ENCODE peak calls at places on chromosomes 11 and 22, in four cellular contexts. One of them, this sample, is unnamed.
A peak's percentile ranks its signal among the peaks of the same experiment; 100 is the strongest.

GRCh38 chr11:58498464-58498863 is 9.4 kb downstream of the OR5B21 start:
- DNase-seq in GM12878: no peak
- DNase-seq in HL-60: peak; percentile 58
- DNase-seq in K562: no peak
- DNase-seq in this sample: no peak

GRCh38 chr11:131760191-131760951 is 390.0 kb downstream of the NTM start:
- DNase-seq in K562: no peak
- DNase-seq in GM12878: no peak
- DNase-seq in HL-60: no peak
- DNase-seq in this sample: no peak

GRCh38 chr22:37304595-37305343 is 22.5 kb downstream of the CYTH4 start:
- DNase-seq in GM12878: no peak
- DNase-seq in K562: peak; percentile 45
- DNase-seq in HL-60: no peak
- DNase-seq in this sample: no peak

GRCh38 chr11:47376543-47377371 is 1.6 kb downstream of the SPI1 start:
- DNase-seq in HL-60: peak; percentile 89
- DNase-seq in GM12878: no peak
- DNase-seq in K562: peak; percentile 65
- DNase-seq in this sample: no peak

GRCh38 chr11:41446566-41446965 is 12.9 kb downstream of the LRRC4C start:
- DNase-seq in GM12878: no peak
- DNase-seq in HL-60: no peak
- DNase-seq in K562: no peak
- DNase-seq in this sample: no peak

GRCh38 chr11:64564947-64565889 is 25.8 kb upstream of the SLC22A12 start:
- DNase-seq in GM12878: no peak
- DNase-seq in HL-60: no peak
- DNase-seq in K562: peak; percentile 33
- DNase-seq in this sample: no peak

GRCh38 chr11:15711311-15711710 is 596.6 kb downstream of the INSC start:
- DNase-seq in HL-60: no peak
- DNase-seq in GM12878: no peak
- DNase-seq in K562: no peak
- DNase-seq in this sample: no peak

GRCh38 chr22:24128631-24129601 is 52.4 kb upstream of the SUSD2 start:
- DNase-seq in K562: no peak
- DNase-seq in HL-60: no peak
- DNase-seq in GM12878: no peak
- DNase-seq in this sample: no peak

GRCh38 chr11:12086271-12087074 is 23.9 kb upstream of the MICAL2 start:
- DNase-seq in K562: no peak
- DNase-seq in GM12878: no peak
- DNase-seq in HL-60: peak; percentile 25
- DNase-seq in this sample: no peak

GRCh38 chr11:119320593-119321524 is 3.9 kb upstream of the MCAM start:
- DNase-seq in K562: peak; percentile 83
- DNase-seq in GM12878: no peak
- DNase-seq in HL-60: no peak
- DNase-seq in this sample: peak; percentile 86

GRCh38 chr11:20156280-20156875 is 3.9 kb downstream of the DBX1 start:
- DNase-seq in K562: peak; percentile 19
- DNase-seq in GM12878: no peak
- DNase-seq in HL-60: no peak
- DNase-seq in this sample: no peak

GRCh38 chr11:68890490-68891231 is 13.0 kb downstream of the MRPL21 start:
- DNase-seq in GM12878: no peak
- DNase-seq in HL-60: peak; percentile 43
- DNase-seq in K562: no peak
- DNase-seq in this sample: no peak

GRCh38 chr11:125452125-125452470 is 44.0 kb downstream of the FEZ1 start:
- DNase-seq in GM12878: no peak
- DNase-seq in K562: no peak
- DNase-seq in HL-60: no peak
- DNase-seq in this sample: no peak

GRCh38 chr11:126855536-126855935 is 145.0 kb downstream of the KIRREL3 start:
- DNase-seq in K562: no peak
- DNase-seq in GM12878: no peak
- DNase-seq in HL-60: no peak
- DNase-seq in this sample: no peak

GRCh38 chr11:74519719-74520118 is 26.2 kb upstream of the LIPT2 start:
- DNase-seq in GM12878: no peak
- DNase-seq in HL-60: no peak
- DNase-seq in K562: no peak
- DNase-seq in this sample: no peak

GRCh38 chr11:15194671-15195415 is 80.1 kb downstream of the INSC start:
- DNase-seq in HL-60: no peak
- DNase-seq in K562: no peak
- DNase-seq in GM12878: no peak
- DNase-seq in this sample: no peak

GRCh38 chr22:42939451-42939881 is 75.5 kb downstream of the PACSIN2 start:
- DNase-seq in HL-60: no peak
- DNase-seq in K562: no peak
- DNase-seq in GM12878: no peak
- DNase-seq in this sample: no peak

GRCh38 chr11:65496304-65497140 is 2.3 kb upstream of the MALAT1 start:
- DNase-seq in GM12878: no peak
- DNase-seq in HL-60: no peak
- DNase-seq in K562: no peak
- DNase-seq in this sample: no peak

GRCh38 chr11:44950625-44951472 is at the start of gene TP53I11:
- DNase-seq in GM12878: no peak
- DNase-seq in HL-60: peak; percentile 28
- DNase-seq in K562: peak; percentile 77
- DNase-seq in this sample: peak; percentile 64

GRCh38 chr22:26825960-26826359 is 168.6 kb downstream of the MIAT start:
- DNase-seq in HL-60: no peak
- DNase-seq in K562: no peak
- DNase-seq in GM12878: no peak
- DNase-seq in this sample: no peak

GRCh38 chr22:26826431-26826935 is 169.1 kb downstream of the MIAT start:
- DNase-seq in K562: no peak
- DNase-seq in HL-60: no peak
- DNase-seq in GM12878: no peak
- DNase-seq in this sample: no peak

GRCh38 chr22:26823966-26824365 is 166.6 kb downstream of the MIAT start:
- DNase-seq in HL-60: no peak
- DNase-seq in K562: no peak
- DNase-seq in GM12878: no peak
- DNase-seq in this sample: no peak

DNA sequence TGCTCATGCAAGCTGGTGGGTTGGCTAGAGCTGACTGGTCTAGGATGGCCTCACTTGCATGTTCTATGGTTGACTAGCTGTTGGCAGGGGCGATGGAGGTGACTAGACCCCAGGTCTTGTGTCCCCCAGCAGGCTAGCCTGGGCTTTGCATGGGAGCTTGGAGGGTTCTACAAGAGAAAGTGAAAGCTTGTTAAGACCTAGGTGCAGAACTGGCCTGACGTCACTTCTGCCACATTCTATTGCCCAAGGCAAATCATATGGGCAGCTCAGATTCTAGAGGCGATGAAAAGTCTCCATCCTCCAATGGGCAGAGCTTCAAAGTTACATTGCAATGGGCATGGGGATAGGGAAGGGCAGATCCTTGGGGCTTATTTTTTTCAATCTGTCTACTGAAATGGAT is 170.9 kb downstream of the MIAT start:
- DNase-seq in K562: no peak
- DNase-seq in GM12878: no peak
- DNase-seq in HL-60: no peak
- DNase-seq in this sample: no peak
- TF ChIP-seq SPI1 in K562: no peak
- TF ChIP-seq SPI1 in GM12878: no peak
- TF ChIP-seq SPI1 in HL-60: no peak
- TF ChIP-seq SPI1 in this sample: no peak

GRCh38 chr22:33521879-33522665 is 398.2 kb downstream of the LARGE1 start:
- DNase-seq in K562: no peak
- DNase-seq in GM12878: no peak
- DNase-seq in HL-60: no peak
- DNase-seq in this sample: no peak

GRCh38 chr22:33518405-33518804 is 401.9 kb downstream of the LARGE1 start:
- DNase-seq in HL-60: no peak
- DNase-seq in GM12878: no peak
- DNase-seq in K562: no peak
- DNase-seq in this sample: no peak

GRCh38 chr22:33520904-33521780 is 399.1 kb downstream of the LARGE1 start:
- DNase-seq in K562: no peak
- DNase-seq in GM12878: no peak
- DNase-seq in HL-60: no peak
- DNase-seq in this sample: no peak

GRCh38 chr22:33519974-33520903 is 400.0 kb downstream of the LARGE1 start:
- DNase-seq in K562: no peak
- DNase-seq in GM12878: no peak
- DNase-seq in HL-60: no peak
- DNase-seq in this sample: no peak

DNA sequence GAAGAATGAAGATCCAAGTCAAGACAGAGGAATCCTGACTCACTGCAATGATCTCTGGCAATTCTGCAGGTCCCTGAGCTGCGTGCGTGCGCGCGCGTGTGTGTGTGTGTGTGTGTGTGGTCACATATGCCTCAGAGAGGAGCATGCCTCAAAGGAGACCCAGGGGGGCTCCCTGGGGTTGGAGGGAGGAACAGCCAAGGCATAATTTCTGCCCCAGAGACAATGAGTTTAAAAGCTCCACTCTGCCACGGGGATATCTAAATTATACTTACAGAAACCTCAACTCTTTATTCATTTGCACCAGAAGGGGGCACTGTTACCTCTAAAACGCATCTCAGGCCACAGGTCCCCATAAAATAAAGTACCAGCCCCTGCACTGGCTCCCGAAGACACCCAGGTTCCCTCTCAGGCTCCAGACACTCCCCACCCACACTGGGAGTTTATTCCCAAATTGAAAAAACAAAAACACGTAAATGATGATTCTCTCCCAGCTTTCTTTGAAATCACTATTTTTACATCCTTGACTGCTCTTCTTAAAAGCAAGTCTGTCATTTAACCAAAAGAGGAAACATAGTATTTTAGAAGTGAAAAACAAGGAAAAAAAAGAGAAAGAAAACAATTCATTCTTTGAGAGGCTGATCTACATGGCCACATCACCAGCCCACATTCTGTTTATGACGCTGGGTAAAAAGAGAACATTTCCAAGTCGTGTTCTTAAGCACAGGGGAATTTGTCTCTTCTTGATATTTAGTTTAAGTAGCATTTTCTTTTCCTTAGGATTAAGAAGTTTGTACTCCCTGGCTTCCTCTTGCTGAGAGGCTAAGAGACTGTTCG is 400.9 kb downstream of the LARGE1 start:
- DNase-seq in HL-60: peak; percentile 2
- DNase-seq in K562: peak; percentile 8
- DNase-seq in GM12878: peak; percentile 37
- DNase-seq in this sample: peak; percentile 50
- TF ChIP-seq SPI1 in HL-60: no peak
- TF ChIP-seq SPI1 in K562: no peak
- TF ChIP-seq SPI1 in GM12878: no peak
- TF ChIP-seq SPI1 in this sample: no peak

GRCh38 chr11:706957-707816 is 1.2 kb downstream of the EPS8L2 start:
- DNase-seq in HL-60: no peak
- DNase-seq in GM12878: no peak
- DNase-seq in K562: no peak
- DNase-seq in this sample: no peak

GRCh38 chr11:706439-706956 is 467 bp downstream of the EPS8L2 start:
- DNase-seq in GM12878: no peak
- DNase-seq in HL-60: no peak
- DNase-seq in K562: no peak
- DNase-seq in this sample: no peak

GRCh38 chr11:704189-704798 is 1.7 kb upstream of the EPS8L2 start:
- DNase-seq in K562: no peak
- DNase-seq in GM12878: no peak
- DNase-seq in HL-60: no peak
- DNase-seq in this sample: no peak

GRCh38 chr11:704799-705645 is 1.0 kb upstream of the EPS8L2 start:
- DNase-seq in HL-60: no peak
- DNase-seq in GM12878: no peak
- DNase-seq in K562: no peak
- DNase-seq in this sample: no peak

GRCh38 chr11:705646-706438 is at the start of gene EPS8L2:
- DNase-seq in HL-60: no peak
- DNase-seq in K562: peak; percentile 82
- DNase-seq in GM12878: no peak
- DNase-seq in this sample: no peak
- TF ChIP-seq SPI1 in HL-60: no peak
- TF ChIP-seq SPI1 in K562: no peak
- TF ChIP-seq SPI1 in GM12878: no peak
- TF ChIP-seq SPI1 in this sample: no peak

DNA sequence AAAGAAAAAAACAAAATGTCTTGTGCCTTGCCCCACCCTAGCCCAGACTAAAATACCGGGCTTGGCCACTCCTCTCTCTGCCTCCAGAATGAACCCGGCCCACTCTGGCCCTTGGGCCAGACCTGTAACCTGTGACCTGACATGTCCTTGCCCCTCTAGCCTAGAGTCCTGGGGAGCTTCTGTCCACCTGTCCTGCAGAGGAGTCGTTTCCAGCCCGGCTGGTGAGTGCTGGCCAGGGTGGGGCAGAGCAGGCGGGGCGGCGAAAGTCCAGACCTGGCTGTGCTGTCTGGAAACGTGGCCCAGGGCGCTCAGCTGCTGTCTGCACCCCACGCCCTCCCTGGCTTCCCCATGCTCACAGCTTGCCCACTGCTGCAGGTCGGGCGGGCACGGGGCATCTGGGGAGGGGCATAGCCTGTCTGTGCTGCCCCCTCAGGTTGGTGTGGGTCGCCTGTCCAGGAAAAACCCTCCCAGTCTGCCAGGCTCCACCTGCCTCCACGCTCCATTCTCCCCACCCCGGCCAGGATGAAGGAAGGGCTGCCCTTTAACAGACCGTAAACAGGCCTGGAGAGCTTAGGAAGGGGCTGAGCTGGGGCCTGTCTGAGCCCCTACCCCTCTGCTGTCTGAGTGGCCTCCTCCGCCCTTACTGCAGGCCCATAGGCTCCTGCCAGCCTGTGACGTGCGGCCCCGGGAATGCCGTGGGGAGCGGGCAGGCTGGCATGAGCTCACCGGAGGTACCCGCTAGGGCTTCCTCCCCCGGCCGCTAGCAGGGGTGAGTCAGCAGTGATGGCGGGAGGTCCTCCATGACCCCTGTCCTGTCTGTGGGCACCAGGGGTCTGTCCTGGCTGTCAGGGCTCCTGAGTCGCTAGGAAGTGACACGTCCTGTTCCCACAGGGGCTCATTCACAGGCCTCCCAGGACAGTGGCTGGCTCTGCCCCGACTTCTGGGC is 1.9 kb downstream of the CD151 start:
- DNase-seq in K562: no peak
- DNase-seq in GM12878: no peak
- DNase-seq in HL-60: no peak
- DNase-seq in this sample: no peak
- TF ChIP-seq SPI1 in K562: no peak
- TF ChIP-seq SPI1 in GM12878: no peak
- TF ChIP-seq SPI1 in HL-60: no peak
- TF ChIP-seq SPI1 in this sample: no peak

GRCh38 chr11:116791002-116791812 is 472 bp downstream of the APOA5 start:
- DNase-seq in K562: peak; percentile 89
- DNase-seq in HL-60: peak; percentile 72
- DNase-seq in GM12878: no peak
- DNase-seq in this sample: peak; percentile 76
- TF ChIP-seq SPI1 in K562: no peak
- TF ChIP-seq SPI1 in HL-60: no peak
- TF ChIP-seq SPI1 in GM12878: no peak
- TF ChIP-seq SPI1 in this sample: no peak